ENCODE peak calls at places on chromosomes 7 and 10, in four cellular contexts. One of them, this sample, is unnamed.
A peak's percentile ranks its signal among the peaks of the same experiment; 100 is the strongest.

GRCh38 chr10:84845628-84846261 is 517.4 kb downstream of the CCSER2 start:
- DNase-seq in HCT116: peak; percentile 23
- DNase-seq in gastrocnemius medialis: no peak
- DNase-seq in uterus: no peak
- DNase-seq in this sample: no peak

GRCh38 chr10:129689681-129690080 is 222.6 kb downstream of the MGMT start:
- DNase-seq in gastrocnemius medialis: no peak
- DNase-seq in HCT116: no peak
- DNase-seq in uterus: no peak
- DNase-seq in this sample: no peak

GRCh38 chr10:84076540-84077195 is 62.6 kb upstream of the GHITM start:
- DNase-seq in gastrocnemius medialis: no peak
- DNase-seq in uterus: peak; percentile 27
- DNase-seq in HCT116: no peak
- DNase-seq in this sample: no peak

GRCh38 chr7:51012569-51013217 is 230.0 kb upstream of the GRB10 start:
- DNase-seq in uterus: no peak
- DNase-seq in gastrocnemius medialis: no peak
- DNase-seq in HCT116: no peak
- DNase-seq in this sample: no peak

GRCh38 chr7:69597278-69598076 is 798 bp upstream of the AUTS2 start:
- DNase-seq in gastrocnemius medialis: no peak
- DNase-seq in uterus: peak; percentile 53
- DNase-seq in HCT116: no peak
- DNase-seq in this sample: no peak

GRCh38 chr7:134302120-134302519 is 14.6 kb downstream of the SLC35B4 start:
- DNase-seq in gastrocnemius medialis: no peak
- DNase-seq in uterus: no peak
- DNase-seq in HCT116: no peak
- DNase-seq in this sample: no peak

GRCh38 chr7:50775826-50776225 is 6.9 kb downstream of the GRB10 start:
- DNase-seq in uterus: no peak
- DNase-seq in gastrocnemius medialis: no peak
- DNase-seq in HCT116: no peak
- DNase-seq in this sample: no peak

GRCh38 chr7:90570373-90570959 is 25.7 kb upstream of the CDK14 start:
- DNase-seq in HCT116: no peak
- DNase-seq in uterus: no peak
- DNase-seq in gastrocnemius medialis: no peak
- DNase-seq in this sample: no peak

GRCh38 chr10:86968271-86968993 is at the start of gene ADIRF:
- DNase-seq in uterus: peak; percentile 76
- DNase-seq in gastrocnemius medialis: no peak
- DNase-seq in HCT116: peak; percentile 51
- DNase-seq in this sample: no peak

GRCh38 chr10:10734356-10735064 is 283.2 kb upstream of the CELF2 start:
- DNase-seq in uterus: no peak
- DNase-seq in gastrocnemius medialis: no peak
- DNase-seq in HCT116: no peak
- DNase-seq in this sample: no peak

GRCh38 chr10:127040756-127041155 is 135.5 kb downstream of the DOCK1 start:
- DNase-seq in gastrocnemius medialis: no peak
- DNase-seq in uterus: no peak
- DNase-seq in HCT116: no peak
- DNase-seq in this sample: no peak

GRCh38 chr7:16916111-16916639 is 34.4 kb upstream of the AGR3 start:
- DNase-seq in gastrocnemius medialis: no peak
- DNase-seq in uterus: no peak
- DNase-seq in HCT116: no peak
- DNase-seq in this sample: no peak

GRCh38 chr10:693506-693905 is 4.0 kb upstream of the DIP2C start:
- DNase-seq in uterus: no peak
- DNase-seq in gastrocnemius medialis: no peak
- DNase-seq in HCT116: no peak
- DNase-seq in this sample: no peak
- H3K4me3 ChIP-seq in uterus: no peak overlapping the region
- H3K4me3 ChIP-seq in gastrocnemius medialis: no peak overlapping the region
- H3K4me3 ChIP-seq in HCT116: no peak overlapping the region
- H3K4me3 ChIP-seq in this sample: peak overlapping the region; percentile 23

GRCh38 chr10:112385143-112385695 is 11.3 kb downstream of the ACSL5 start:
- DNase-seq in HCT116: no peak
- DNase-seq in uterus: no peak
- DNase-seq in gastrocnemius medialis: no peak
- DNase-seq in this sample: no peak

GRCh38 chr10:112389147-112389822 is 15.4 kb downstream of the ACSL5 start:
- DNase-seq in uterus: no peak
- DNase-seq in HCT116: peak; percentile 99
- DNase-seq in gastrocnemius medialis: no peak
- DNase-seq in this sample: no peak

GRCh38 chr10:112390125-112390703 is 16.3 kb downstream of the ACSL5 start:
- DNase-seq in uterus: no peak
- DNase-seq in gastrocnemius medialis: no peak
- DNase-seq in HCT116: no peak
- DNase-seq in this sample: no peak

GRCh38 chr10:112393341-112393740 is 19.4 kb downstream of the ACSL5 start:
- DNase-seq in uterus: no peak
- DNase-seq in gastrocnemius medialis: no peak
- DNase-seq in HCT116: no peak
- DNase-seq in this sample: no peak

GRCh38 chr10:112388548-112388947 is 14.6 kb downstream of the ACSL5 start:
- DNase-seq in uterus: no peak
- DNase-seq in HCT116: no peak
- DNase-seq in gastrocnemius medialis: no peak
- DNase-seq in this sample: no peak
- H3K4me1 ChIP-seq in uterus: no peaks in the 10 kb centered on the region
- H3K4me1 ChIP-seq in HCT116: peaks cover 97% of the 10 kb centered on the region
- H3K4me1 ChIP-seq in gastrocnemius medialis: no peaks in the 10 kb centered on the region
- H3K4me1 ChIP-seq in this sample: no peaks in the 10 kb centered on the region

DNA sequence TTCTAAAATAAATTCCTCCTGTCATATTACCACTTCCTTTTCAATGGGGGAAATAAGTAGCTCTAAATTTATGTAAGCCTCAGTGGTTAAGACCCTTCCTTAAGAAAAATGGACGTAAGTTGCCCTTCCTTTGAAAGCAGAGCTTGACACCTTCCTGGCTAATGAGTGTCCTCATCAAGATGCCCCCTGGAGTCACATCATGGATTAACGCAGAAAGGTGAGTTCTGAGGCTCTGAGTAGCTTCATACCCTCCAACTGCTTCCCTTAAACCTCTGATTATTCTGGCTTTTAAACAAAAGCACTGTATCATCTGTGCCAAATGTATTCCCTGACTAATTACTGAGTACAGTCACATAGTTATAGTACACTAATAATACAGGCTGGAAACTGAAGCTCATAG is 14.7 kb downstream of the KCTD7 start:
- DNase-seq in gastrocnemius medialis: no peak
- DNase-seq in HCT116: no peak
- DNase-seq in uterus: no peak
- DNase-seq in this sample: no peak
- H3K27ac ChIP-seq in gastrocnemius medialis: no peak overlapping the region
- H3K27ac ChIP-seq in HCT116: no peak overlapping the region
- H3K27ac ChIP-seq in uterus: no peak overlapping the region
- H3K27ac ChIP-seq in this sample: no peak overlapping the region

DNA sequence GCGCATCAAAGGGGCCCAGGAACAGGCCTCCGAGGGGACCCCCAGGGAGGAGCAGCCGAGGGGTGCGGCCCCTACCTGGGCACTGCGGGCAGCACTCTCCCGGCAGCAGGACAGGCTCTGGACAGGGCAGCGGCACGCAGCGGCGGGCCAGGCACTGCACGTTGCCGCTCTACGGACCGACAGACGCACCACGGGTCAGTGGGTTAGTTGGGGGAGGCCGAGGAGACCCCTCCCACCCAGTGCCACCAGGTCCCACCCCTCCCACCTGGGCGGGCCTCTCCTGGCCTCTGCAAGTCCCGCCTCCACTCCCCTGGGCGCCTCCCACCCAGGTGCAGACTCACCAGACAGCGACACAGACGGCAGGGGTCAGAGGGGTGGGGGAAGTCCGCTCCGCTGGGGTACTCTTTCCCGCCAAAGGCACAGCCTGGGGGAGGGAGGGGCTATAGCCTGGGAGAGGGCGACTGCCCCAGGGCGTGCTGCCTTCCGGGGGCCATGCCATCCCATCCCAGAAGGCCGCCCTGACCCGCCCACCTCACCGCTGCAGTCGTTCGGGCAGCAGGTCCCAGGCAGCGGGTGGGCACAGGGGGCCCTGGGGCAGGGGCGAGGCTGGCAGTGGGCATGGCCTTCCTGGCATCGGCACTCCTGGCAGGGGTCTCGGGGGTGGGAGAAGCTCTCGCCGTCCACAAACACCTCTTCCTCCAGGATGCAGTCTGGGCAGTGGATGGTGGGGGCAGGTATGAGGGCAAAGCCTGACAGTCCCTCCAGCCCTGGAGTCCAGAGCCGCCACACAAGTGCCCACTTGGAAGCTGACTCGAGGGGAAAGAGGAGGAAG is 19.2 kb downstream of the KCP start:
- DNase-seq in uterus: no peak
- DNase-seq in gastrocnemius medialis: no peak
- DNase-seq in HCT116: no peak
- DNase-seq in this sample: no peak
- H3K4me3 ChIP-seq in uterus: no peak overlapping the region
- H3K4me3 ChIP-seq in gastrocnemius medialis: peak overlapping the region; percentile 19
- H3K4me3 ChIP-seq in HCT116: peak overlapping the region; percentile 65
- H3K4me3 ChIP-seq in this sample: peak overlapping the region; percentile 53

DNA sequence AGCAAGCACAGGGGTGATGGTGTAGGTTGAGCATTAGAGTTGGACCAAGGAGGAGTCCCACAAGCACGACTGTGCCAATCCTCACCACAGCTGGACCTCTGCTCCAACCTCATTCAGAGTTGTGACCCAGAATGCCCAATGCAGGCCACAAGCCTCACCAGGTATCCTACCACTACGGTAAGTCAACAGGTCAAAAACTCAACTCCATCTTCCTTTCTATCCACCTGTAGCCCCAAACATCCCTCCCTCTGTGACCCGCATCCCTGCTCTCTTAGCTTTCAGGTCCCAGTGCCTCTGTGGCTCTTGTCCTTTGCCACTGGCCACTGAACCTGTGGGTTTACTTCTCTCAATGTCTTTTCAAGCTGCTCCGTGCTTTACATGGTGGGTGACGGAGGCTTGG is 112.8 kb downstream of the PIP4K2A start:
- DNase-seq in uterus: no peak
- DNase-seq in gastrocnemius medialis: no peak
- DNase-seq in HCT116: no peak
- DNase-seq in this sample: no peak
- H3K4me1 ChIP-seq in uterus: no peaks in the 10 kb centered on the region
- H3K4me1 ChIP-seq in gastrocnemius medialis: peaks cover 5% of the 10 kb centered on the region
- H3K4me1 ChIP-seq in HCT116: peaks cover 45% of the 10 kb centered on the region
- H3K4me1 ChIP-seq in this sample: no peaks in the 10 kb centered on the region

GRCh38 chr7:53697913-53698312 is 662.5 kb downstream of the POM121L12 start:
- DNase-seq in gastrocnemius medialis: no peak
- DNase-seq in uterus: no peak
- DNase-seq in HCT116: no peak
- DNase-seq in this sample: no peak
- H3K27ac ChIP-seq in gastrocnemius medialis: no peak overlapping the region
- H3K27ac ChIP-seq in uterus: no peak overlapping the region
- H3K27ac ChIP-seq in HCT116: no peak overlapping the region
- H3K27ac ChIP-seq in this sample: no peak overlapping the region

This sample was measured in thoracic aorta.